ENCODE peak calls at places on chromosomes 6 and 20, in five cellular contexts. One of them, this sample, is unnamed.

GRCh38 chr6:47934023-47934422 is 152.2 kb downstream of the OPN5 start:
- DNase-seq in activated CD4-positive, alpha-beta T cell treated with anti-CD3 and anti-CD28 coated beads, Interleukin-2, amount 50 U/mL, for 48 hours: no peak
- DNase-seq in SK-N-SH: no peak
- DNase-seq in ureter: no peak
- DNase-seq in GM06990: no peak
- DNase-seq in this sample: no peak

GRCh38 chr6:11621119-11621518 is 83.6 kb downstream of the TMEM170B start:
- DNase-seq in activated CD4-positive, alpha-beta T cell treated with anti-CD3 and anti-CD28 coated beads, Interleukin-2, amount 50 U/mL, for 48 hours: no peak
- DNase-seq in SK-N-SH: no peak
- DNase-seq in ureter: no peak
- DNase-seq in GM06990: no peak
- DNase-seq in this sample: no peak

GRCh38 chr20:37270586-37271420 is 9.2 kb upstream of the GHRH start:
- DNase-seq in activated CD4-positive, alpha-beta T cell treated with anti-CD3 and anti-CD28 coated beads, Interleukin-2, amount 50 U/mL, for 48 hours: no peak
- DNase-seq in SK-N-SH: no peak
- DNase-seq in ureter: no peak
- DNase-seq in GM06990: peak
- DNase-seq in this sample: no peak

GRCh38 chr20:24702501-24703283 is 233.3 kb downstream of the SYNDIG1 start:
- DNase-seq in activated CD4-positive, alpha-beta T cell treated with anti-CD3 and anti-CD28 coated beads, Interleukin-2, amount 50 U/mL, for 48 hours: no peak
- DNase-seq in SK-N-SH: no peak
- DNase-seq in ureter: peak
- DNase-seq in GM06990: no peak
- DNase-seq in this sample: no peak

GRCh38 chr6:107806675-107807074 is 17.4 kb downstream of the SCML4 start:
- DNase-seq in activated CD4-positive, alpha-beta T cell treated with anti-CD3 and anti-CD28 coated beads, Interleukin-2, amount 50 U/mL, for 48 hours: no peak
- DNase-seq in SK-N-SH: peak
- DNase-seq in ureter: peak
- DNase-seq in GM06990: no peak
- DNase-seq in this sample: no peak

GRCh38 chr20:44700306-44700705 is 14.9 kb upstream of the CCN5 start:
- DNase-seq in activated CD4-positive, alpha-beta T cell treated with anti-CD3 and anti-CD28 coated beads, Interleukin-2, amount 50 U/mL, for 48 hours: no peak
- DNase-seq in SK-N-SH: no peak
- DNase-seq in ureter: no peak
- DNase-seq in GM06990: no peak
- DNase-seq in this sample: no peak

GRCh38 chr20:42975974-42976373 is 213.7 kb downstream of the PTPRT start:
- DNase-seq in activated CD4-positive, alpha-beta T cell treated with anti-CD3 and anti-CD28 coated beads, Interleukin-2, amount 50 U/mL, for 48 hours: no peak
- DNase-seq in SK-N-SH: peak
- DNase-seq in ureter: no peak
- DNase-seq in GM06990: no peak
- DNase-seq in this sample: no peak

GRCh38 chr6:70277480-70277879 is 25.4 kb downstream of the COL9A1 start:
- DNase-seq in activated CD4-positive, alpha-beta T cell treated with anti-CD3 and anti-CD28 coated beads, Interleukin-2, amount 50 U/mL, for 48 hours: no peak
- DNase-seq in SK-N-SH: no peak
- DNase-seq in ureter: no peak
- DNase-seq in GM06990: no peak
- DNase-seq in this sample: no peak

GRCh38 chr20:36158160-36158741 is 3.7 kb downstream of the EPB41L1 start:
- DNase-seq in activated CD4-positive, alpha-beta T cell treated with anti-CD3 and anti-CD28 coated beads, Interleukin-2, amount 50 U/mL, for 48 hours: no peak
- DNase-seq in SK-N-SH: no peak
- DNase-seq in ureter: no peak
- DNase-seq in GM06990: no peak
- DNase-seq in this sample: no peak

GRCh38 chr20:53708129-53708968 is 114.7 kb upstream of the ZNF217 start:
- DNase-seq in activated CD4-positive, alpha-beta T cell treated with anti-CD3 and anti-CD28 coated beads, Interleukin-2, amount 50 U/mL, for 48 hours: peak
- DNase-seq in SK-N-SH: no peak
- DNase-seq in ureter: no peak
- DNase-seq in GM06990: peak
- DNase-seq in this sample: no peak

GRCh38 chr6:37784585-37784967 is 35.0 kb upstream of the ZFAND3 start:
- DNase-seq in activated CD4-positive, alpha-beta T cell treated with anti-CD3 and anti-CD28 coated beads, Interleukin-2, amount 50 U/mL, for 48 hours: no peak
- DNase-seq in SK-N-SH: peak
- DNase-seq in ureter: no peak
- DNase-seq in GM06990: no peak
- DNase-seq in this sample: no peak

GRCh38 chr20:16580127-16580526 is 6.9 kb upstream of the KIF16B start:
- DNase-seq in activated CD4-positive, alpha-beta T cell treated with anti-CD3 and anti-CD28 coated beads, Interleukin-2, amount 50 U/mL, for 48 hours: no peak
- DNase-seq in SK-N-SH: peak
- DNase-seq in ureter: no peak
- DNase-seq in GM06990: no peak
- DNase-seq in this sample: no peak

GRCh38 chr6:13908955-13909381 is 15.8 kb upstream of the RNF182 start:
- DNase-seq in activated CD4-positive, alpha-beta T cell treated with anti-CD3 and anti-CD28 coated beads, Interleukin-2, amount 50 U/mL, for 48 hours: peak
- DNase-seq in SK-N-SH: peak
- DNase-seq in ureter: no peak
- DNase-seq in GM06990: no peak
- DNase-seq in this sample: no peak

GRCh38 chr6:30006170-30007131 is 54.6 kb upstream of the POLR1H start:
- DNase-seq in activated CD4-positive, alpha-beta T cell treated with anti-CD3 and anti-CD28 coated beads, Interleukin-2, amount 50 U/mL, for 48 hours: peak
- DNase-seq in SK-N-SH: peak
- DNase-seq in ureter: peak
- DNase-seq in GM06990: peak
- DNase-seq in this sample: no peak

This sample was measured in activated gamma-delta T cell.